ENCODE peak calls at places on chromosome 20, in six cellular contexts. K is hypothalamus, Y is fibroblast of gingiva, S is ACHN, P is posterior vena cava, B is mucosa of descending colon. X is an unnamed sample.

GRCh38 chr20:44603327-44603726 is 20.9 kb downstream of the PKIG start:
- DNase-seq in K (no peak), P (peak), B (no peak), Y (no peak), S (no peak), X (no peak)

GRCh38 chr20:4472906-4473305 is 248.8 kb upstream of the PRND start:
- DNase-seq in P (no peak), S (no peak), K (no peak), B (no peak), Y (peak), X (no peak)

GRCh38 chr20:61835301-61835700 is 230.4 kb downstream of the TAF4 start:
- DNase-seq in B (no peak), S (no peak), Y (no peak), K (no peak), P (no peak), X (no peak)

GRCh38 chr20:8766868-8767390 is 302.0 kb upstream of the PLCB4 start:
- DNase-seq in K (no peak), S (no peak), Y (no peak), P (no peak), B (no peak), X (no peak)

GRCh38 chr20:47493175-47493953 is 8.3 kb upstream of the NCOA3 start:
- DNase-seq in K (no peak), S (peak), B (peak), Y (peak), P (peak), X (peak)

GRCh38 chr20:41697861-41698559 is 79.8 kb upstream of the CHD6 start:
- DNase-seq in Y (peak), K (no peak), B (no peak), S (peak), P (no peak), X (peak)

GRCh38 chr20:5949943-5950270 is 426 bp downstream of the TRMT6 start:
- DNase-seq in S (no peak), B (no peak), P (no peak), Y (no peak), K (no peak), X (no peak)

GRCh38 chr20:44409132-44409600 is 53.7 kb downstream of the HNF4A start:
- DNase-seq in Y (peak), K (no peak), P (no peak), S (no peak), B (no peak), X (peak)

GRCh38 chr20:4702562-4703280 is 19.0 kb upstream of the PRND start:
- DNase-seq in K (no peak), Y (no peak), P (no peak), B (no peak), S (no peak), X (no peak)

GRCh38 chr20:24506146-24506545 is 36.7 kb downstream of the SYNDIG1 start:
- DNase-seq in Y (no peak), K (no peak), P (no peak), B (no peak), S (no peak), X (no peak)

GRCh38 chr20:52649727-52650126 is 322.4 kb upstream of the TSHZ2 start:
- DNase-seq in B (no peak), S (no peak), Y (no peak), P (no peak), K (no peak), X (no peak)

GRCh38 chr20:43916073-43916874 is 1.6 kb downstream of the TOX2 start:
- DNase-seq in S (no peak), Y (peak), K (no peak), B (peak), P (no peak), X (peak)

GRCh38 chr20:35120012-35120701 is 27.0 kb downstream of the EDEM2 start:
- DNase-seq in K (no peak), P (peak), B (no peak), Y (no peak), S (no peak), X (peak)

GRCh38 chr20:36493801-36494114 is 47.6 kb upstream of the MYL9 start:
- DNase-seq in S (peak), B (peak), P (peak), K (no peak), Y (peak), X (peak)

GRCh38 chr20:38212806-38213606 is 47.5 kb downstream of the KIAA1755 start:
- DNase-seq in B (no peak), S (no peak), P (peak), K (no peak), Y (no peak), X (no peak)

GRCh38 chr20:20367681-20368413 is at the start of gene INSM1:
- DNase-seq in P (no peak), S (no peak), K (no peak), Y (no peak), B (peak), X (no peak)

GRCh38 chr20:3340443-3340842 is 67.0 kb downstream of the DNAAF9 start:
- DNase-seq in P (peak), Y (peak), B (peak), S (no peak), K (no peak), X (no peak)

GRCh38 chr20:3557237-3557636 is 86.4 kb downstream of the ATRN start:
- DNase-seq in S (no peak), P (no peak), Y (no peak), B (no peak), K (no peak), X (no peak)

GRCh38 chr20:53967527-53967926 is 102.9 kb downstream of the BCAS1 start:
- DNase-seq in S (no peak), K (no peak), Y (no peak), B (no peak), P (no peak), X (no peak)

GRCh38 chr20:43459022-43459942 is 1.6 kb downstream of the SRSF6 start:
- DNase-seq in P (no peak), Y (no peak), K (no peak), B (no peak), S (no peak), X (no peak)

GRCh38 chr20:24235224-24235735 is 234.1 kb upstream of the SYNDIG1 start:
- DNase-seq in P (no peak), S (no peak), K (no peak), Y (no peak), B (no peak), X (no peak)

GRCh38 chr20:9300534-9300933 is 213.9 kb upstream of the LAMP5 start:
- DNase-seq in S (no peak), P (no peak), B (no peak), Y (no peak), K (no peak), X (no peak)

GRCh38 chr20:62708591-62709536 is at the start of gene NTSR1:
- DNase-seq in Y (no peak), K (no peak), B (no peak), P (no peak), S (no peak), X (no peak)

GRCh38 chr20:57627972-57628650 is 7.9 kb upstream of the ZBP1 start:
- DNase-seq in P (peak), B (no peak), K (no peak), Y (peak), S (no peak), X (no peak)

GRCh38 chr20:20603339-20603990 is 109.0 kb downstream of the RALGAPA2 start:
- DNase-seq in S (peak), Y (no peak), K (no peak), P (no peak), B (no peak), X (peak)

GRCh38 chr20:34369265-34369664 is 6.2 kb downstream of the ITCH start:
- DNase-seq in Y (no peak), B (no peak), P (no peak), K (no peak), S (no peak), X (no peak)

GRCh38 chr20:23179766-23180403 is 93.8 kb upstream of the CD93 start:
- DNase-seq in K (no peak), Y (no peak), B (no peak), S (no peak), P (peak), X (peak)

GRCh38 chr20:33475381-33476160 is 14.3 kb upstream of the CBFA2T2 start:
- DNase-seq in S (no peak), B (peak), Y (no peak), P (no peak), K (no peak), X (no peak)

GRCh38 chr20:49187330-49188100 is 619 bp downstream of the STAU1 start:
- DNase-seq in Y (no peak), K (peak), P (no peak), B (no peak), S (no peak), X (no peak)

GRCh38 chr20:48787861-48788375 is 39.9 kb downstream of the PREX1 start:
- DNase-seq in P (peak), S (peak), Y (peak), B (peak), K (no peak), X (peak)

GRCh38 chr20:43389839-43390626 is 67.7 kb upstream of the SRSF6 start:
- DNase-seq in S (no peak), B (no peak), P (peak), Y (no peak), K (no peak), X (no peak)

GRCh38 chr20:51244496-51244895 is 221.6 kb upstream of the KCNG1 start:
- DNase-seq in P (no peak), S (no peak), Y (no peak), K (no peak), B (no peak), X (no peak)

GRCh38 chr20:58106143-58106750 is 122.2 kb downstream of the ANKRD60 start:
- DNase-seq in S (no peak), K (no peak), P (no peak), B (no peak), Y (no peak), X (no peak)

GRCh38 chr20:50368813-50369224 is 141.4 kb upstream of the PTPN1 start:
- DNase-seq in P (no peak), B (no peak), K (no peak), Y (no peak), S (no peak), X (no peak)

GRCh38 chr20:63254536-63255384 is 497 bp upstream of the NKAIN4 start:
- DNase-seq in P (no peak), Y (no peak), B (no peak), K (no peak), S (no peak), X (no peak)

GRCh38 chr20:46182271-46182670 is 64.2 kb downstream of the CD40 start:
- DNase-seq in P (no peak), B (no peak), S (no peak), Y (no peak), K (no peak), X (no peak)

GRCh38 chr20:33796263-33796906 is 14.8 kb upstream of the CHMP4B start:
- DNase-seq in P (peak), B (peak), K (no peak), Y (no peak), S (no peak), X (no peak)

GRCh38 chr20:25486377-25486776 is 78.9 kb downstream of the GINS1 start:
- DNase-seq in P (no peak), K (no peak), Y (no peak), S (no peak), B (no peak), X (no peak)

GRCh38 chr20:62952373-62953166 is at the start of gene SLC17A9:
- DNase-seq in S (no peak), Y (peak), B (peak), K (no peak), P (peak), X (no peak)

X was measured in HT1080.